ENCODE peak calls at places on chromosomes 7 and 10, in ten cellular contexts. I is effector CD4-positive, alpha-beta T cell; G is pancreas; R is progenitor cell of endocrine pancreas; L is Calu3; M is colonic mucosa; Y is hepatocyte; B is stimulated activated naive CD8-positive, alpha-beta T cell treated with anti-CD3 and anti-CD28 coated beads, Interleukin-15, Interleukin-2, amounts not matched to agents 100 U/mL and 50 U/mL, for 24 hours; N is stimulated activated CD4-positive, alpha-beta T cell treated with anti-CD3 and anti-CD28 coated beads, Interleukin-4, amount 100 ng/mL, for 48 hours; E is non-pigmented ciliary epithelial cell. K is an unnamed sample.
A peak's percentile ranks its signal among the peaks of the same experiment; 100 is the strongest.

GRCh38 chr7:5528071-5528814 is 104.6 kb upstream of the TNRC18 start:
- DNase-seq in I (peak; percentile 31), G (peak; percentile 64), R (no peak), L (peak; percentile 59), M (peak; percentile 52), Y (no peak), B (peak; percentile 30), N (peak; percentile 28), E (no peak), K (no peak)

GRCh38 chr7:34845666-34846361 is 187.8 kb downstream of the NPSR1 start:
- DNase-seq in I (no peak), G (no peak), R (no peak), L (peak; percentile 50), M (no peak), Y (no peak), B (no peak), N (no peak), E (no peak), K (no peak)

GRCh38 chr7:90686146-90686545 is 90.0 kb downstream of the CDK14 start:
- DNase-seq in I (no peak), G (no peak), R (no peak), L (no peak), M (no peak), Y (no peak), B (no peak), N (no peak), E (no peak), K (no peak)

GRCh38 chr10:95312264-95312663 is 21.5 kb upstream of the PDLIM1 start:
- DNase-seq in I (no peak), G (no peak), R (no peak), L (no peak), M (no peak), Y (no peak), B (no peak), N (no peak), E (no peak), K (no peak)

GRCh38 chr7:41476117-41476803 is 226.6 kb downstream of the INHBA start:
- DNase-seq in I (no peak), G (no peak), R (no peak), L (no peak), M (no peak), Y (no peak), B (no peak), N (no peak), E (no peak), K (no peak)

GRCh38 chr10:16967000-16967865 is 150.0 kb upstream of the RSU1 start:
- DNase-seq in I (no peak), G (no peak), R (no peak), L (no peak), M (no peak), Y (peak; percentile 43), B (no peak), N (no peak), E (no peak), K (no peak)

GRCh38 chr10:2296179-2296578 is 558.9 kb upstream of the ADARB2 start:
- DNase-seq in I (no peak), G (no peak), R (no peak), L (no peak), M (no peak), Y (no peak), B (no peak), N (no peak), E (no peak), K (no peak)

GRCh38 chr10:24440817-24441790 is 232.2 kb downstream of the KIAA1217 start:
- DNase-seq in I (no peak), G (no peak), R (no peak), L (no peak), M (no peak), Y (no peak), B (no peak), N (no peak), E (peak; percentile 58), K (peak; percentile 82)

GRCh38 chr10:11015371-11015934 is 2.2 kb upstream of the CELF2 start:
- DNase-seq in I (no peak), G (no peak), R (no peak), L (no peak), M (no peak), Y (no peak), B (no peak), N (no peak), E (no peak), K (no peak)

GRCh38 chr7:150838965-150839650 is 13.2 kb upstream of the AOC1 start:
- DNase-seq in I (no peak), G (no peak), R (no peak), L (no peak), M (no peak), Y (no peak), B (no peak), N (no peak), E (no peak), K (no peak)

GRCh38 chr10:124669824-124670654 is 74.1 kb downstream of the FAM53B start:
- DNase-seq in I (no peak), G (peak; percentile 14), R (no peak), L (no peak), M (no peak), Y (no peak), B (no peak), N (no peak), E (no peak), K (no peak)

GRCh38 chr7:140196361-140197217 is 19.8 kb upstream of the KDM7A start:
- DNase-seq in I (no peak), G (no peak), R (no peak), L (no peak), M (no peak), Y (no peak), B (no peak), N (no peak), E (no peak), K (no peak)

GRCh38 chr7:34486371-34486770 is 171.6 kb upstream of the NPSR1 start:
- DNase-seq in I (no peak), G (no peak), R (no peak), L (no peak), M (no peak), Y (no peak), B (no peak), N (no peak), E (no peak), K (no peak)

GRCh38 chr7:151866761-151867650 is 9.9 kb downstream of the PRKAG2 start:
- DNase-seq in I (no peak), G (no peak), R (no peak), L (no peak), M (no peak), Y (no peak), B (no peak), N (no peak), E (no peak), K (no peak)

GRCh38 chr7:122675011-122675410 is 23.9 kb downstream of the RNF133 start:
- DNase-seq in I (no peak), G (no peak), R (no peak), L (peak; percentile 17), M (no peak), Y (no peak), B (no peak), N (no peak), E (no peak), K (no peak)

GRCh38 chr7:44567884-44568283 is 5.8 kb downstream of the DDX56 start:
- DNase-seq in I (no peak), G (no peak), R (no peak), L (no peak), M (no peak), Y (no peak), B (no peak), N (no peak), E (no peak), K (no peak)

GRCh38 chr7:86282014-86282682 is 361.6 kb upstream of the GRM3 start:
- DNase-seq in I (no peak), G (peak; percentile 22), R (no peak), L (no peak), M (no peak), Y (peak; percentile 4), B (no peak), N (no peak), E (no peak), K (no peak)